ENCODE peak calls at places on chromosomes 3 and 15, in seven cellular contexts. D is HL-60, M is K562, O is osteoblast, J is mesothelial cell of epicardium, K is fibroblast of the aortic adventitia, W is fibroblast of mammary gland. C is an unnamed sample.

GRCh38 chr15:25763206-25763880 is 99.8 kb downstream of the ATP10A start:
- DNase-seq in D (no peak), M (no peak), O (no peak), J (peak; percentile 16), K (no peak), W (peak; percentile 45), C (no peak)

GRCh38 chr3:53495518-53496501 is 1.4 kb downstream of the CACNA1D start:
- DNase-seq in D (no peak), M (no peak), O (no peak), J (peak; percentile 45), K (no peak), W (no peak), C (peak; percentile 58)

GRCh38 chr3:4548356-4548755 is 55.2 kb downstream of the ITPR1 start:
- DNase-seq in D (no peak), M (no peak), O (no peak), J (no peak), K (no peak), W (no peak), C (no peak)

GRCh38 chr3:51243919-51244318 is 141.2 kb upstream of the MANF start:
- DNase-seq in D (no peak), M (no peak), O (no peak), J (no peak), K (no peak), W (no peak), C (no peak)

GRCh38 chr3:151733613-151734012 is at the start of gene AADACL2:
- DNase-seq in D (no peak), M (no peak), O (no peak), J (no peak), K (peak; percentile 17), W (no peak), C (no peak)

GRCh38 chr3:134606033-134607025 is 44.5 kb downstream of the KY start:
- DNase-seq in D (peak; percentile 86), M (no peak), O (no peak), J (no peak), K (peak; percentile 11), W (no peak), C (no peak)

GRCh38 chr15:63063164-63063756 is 20.7 kb downstream of the TPM1 start:
- DNase-seq in D (no peak), M (peak; percentile 73), O (no peak), J (no peak), K (no peak), W (no peak), C (no peak)

GRCh38 chr3:129058441-129059194 is 2.0 kb upstream of the GP9 start:
- DNase-seq in D (no peak), M (no peak), O (peak; percentile 71), J (no peak), K (no peak), W (no peak), C (no peak)

GRCh38 chr3:177102526-177102925 is 94.8 kb downstream of the TBL1XR1 start:
- DNase-seq in D (no peak), M (peak; percentile 33), O (no peak), J (no peak), K (peak; percentile 73), W (peak; percentile 17), C (no peak)

GRCh38 chr3:155647988-155648591 is 96.8 kb downstream of the PLCH1 start:
- DNase-seq in D (no peak), M (no peak), O (no peak), J (no peak), K (no peak), W (no peak), C (no peak)

GRCh38 chr3:28308196-28308595 is 40.3 kb upstream of the ZCWPW2 start:
- DNase-seq in D (peak; percentile 74), M (no peak), O (no peak), J (no peak), K (peak; percentile 33), W (no peak), C (no peak)

GRCh38 chr15:39092354-39092753 is 488.5 kb upstream of the THBS1 start:
- DNase-seq in D (no peak), M (no peak), O (no peak), J (no peak), K (no peak), W (no peak), C (no peak)

GRCh38 chr3:158086776-158087175 is 19.4 kb downstream of the SHOX2 start:
- DNase-seq in D (no peak), M (no peak), O (no peak), J (no peak), K (no peak), W (peak; percentile 20), C (no peak)

GRCh38 chr3:182710557-182711157 is 82.6 kb upstream of the ATP11B start:
- DNase-seq in D (no peak), M (peak; percentile 54), O (no peak), J (no peak), K (peak; percentile 39), W (peak; percentile 25), C (peak; percentile 48)
- TF ChIP-seq CTCF in D (peak; percentile 4), M (peak; percentile 14), O (peak; percentile 72), J (peak; percentile 85), K (peak; percentile 61), W (peak; percentile 67), C (peak; percentile 30)

GRCh38 chr15:89500397-89501270 is 4.3 kb upstream of the RHCG start:
- DNase-seq in D (no peak), M (no peak), O (no peak), J (peak; percentile 20), K (no peak), W (no peak), C (no peak)
- TF ChIP-seq CTCF in D (no peak), M (peak; percentile 43), O (peak; percentile 53), J (no peak), K (peak; percentile 24), W (peak; percentile 43), C (no peak)

GRCh38 chr3:122265937-122266336 is 59.1 kb upstream of the CSTA start:
- DNase-seq in D (no peak), M (no peak), O (no peak), J (no peak), K (no peak), W (no peak), C (no peak)
- TF ChIP-seq CTCF in D (no peak), M (no peak), O (no peak), J (no peak), K (no peak), W (no peak), C (no peak)

GRCh38 chr15:48880070-48880634 is 2.2 kb downstream of the EID1 start:
- DNase-seq in D (no peak), M (no peak), O (no peak), J (no peak), K (no peak), W (no peak), C (no peak)
- TF ChIP-seq CTCF in D (no peak), M (no peak), O (no peak), J (no peak), K (no peak), W (no peak), C (no peak)

DNA sequence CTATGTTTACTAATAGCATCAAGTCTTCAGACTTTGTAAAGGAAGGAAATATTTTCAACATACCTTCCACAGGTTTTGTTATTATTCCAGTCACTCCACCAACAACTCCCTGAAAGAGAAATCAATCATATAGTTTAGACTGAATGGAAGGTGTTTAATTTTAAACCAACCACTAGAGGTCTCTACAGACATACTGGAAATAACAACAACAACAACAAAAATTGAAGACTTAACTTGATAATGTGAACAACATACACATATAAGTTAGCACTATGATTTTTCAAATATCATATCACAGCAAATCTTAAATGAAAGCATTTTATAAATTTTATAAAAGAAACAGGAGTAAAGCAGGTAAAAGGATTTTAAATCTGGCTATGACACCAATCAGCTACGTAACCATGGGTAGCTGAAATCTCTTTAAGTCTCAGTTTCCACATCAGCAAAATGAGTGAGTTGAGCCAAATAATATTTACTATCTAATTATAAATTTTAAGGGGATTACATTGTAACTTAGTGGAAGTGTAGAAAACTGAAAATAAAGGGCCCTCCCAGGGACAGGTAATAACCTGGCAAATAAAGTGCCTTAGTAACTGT is 188.2 kb downstream of the VPS13C start:
- DNase-seq in D (no peak), M (peak; percentile 15), O (no peak), J (no peak), K (peak; percentile 37), W (peak; percentile 49), C (peak; percentile 8)
- TF ChIP-seq CTCF in D (peak; percentile 20), M (peak; percentile 43), O (peak; percentile 63), J (no peak), K (peak; percentile 50), W (peak; percentile 50), C (no peak)

DNA sequence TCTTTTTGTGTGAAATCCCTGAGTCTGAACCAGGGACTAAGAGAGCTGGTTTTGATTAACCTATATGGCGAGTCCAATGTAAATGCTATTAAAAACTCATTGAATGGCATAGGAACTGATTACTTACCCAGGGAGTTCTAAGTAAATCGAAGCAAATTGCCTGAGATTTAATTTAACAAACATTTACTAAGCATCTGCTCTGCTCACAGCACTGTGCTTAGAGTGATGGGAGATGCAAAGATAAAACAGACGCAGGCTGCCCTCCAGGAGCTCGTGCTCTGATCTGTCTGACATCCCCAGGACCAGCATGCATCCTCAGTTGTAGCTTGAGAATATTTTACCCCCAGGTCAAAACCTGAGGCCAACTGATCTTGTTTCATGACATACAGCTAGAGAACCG is 247.9 kb downstream of the NR2F2 start:
- DNase-seq in D (no peak), M (no peak), O (no peak), J (no peak), K (no peak), W (no peak), C (no peak)
- TF ChIP-seq CTCF in D (no peak), M (no peak), O (no peak), J (no peak), K (no peak), W (no peak), C (no peak)

GRCh38 chr15:83067638-83067962 is 548 bp upstream of the BTBD1 start:
- DNase-seq in D (no peak), M (no peak), O (no peak), J (no peak), K (no peak), W (no peak), C (no peak)
- TF ChIP-seq CTCF in D (no peak), M (no peak), O (no peak), J (no peak), K (no peak), W (no peak), C (no peak)

GRCh38 chr3:8638994-8639393 is 5.6 kb downstream of the SSUH2 start:
- DNase-seq in D (no peak), M (no peak), O (no peak), J (no peak), K (no peak), W (no peak), C (no peak)

GRCh38 chr3:8637348-8637747 is 7.2 kb downstream of the SSUH2 start:
- DNase-seq in D (no peak), M (no peak), O (no peak), J (no peak), K (no peak), W (no peak), C (no peak)

GRCh38 chr3:8632402-8633237 is 12.0 kb downstream of the SSUH2 start:
- DNase-seq in D (no peak), M (no peak), O (peak; percentile 78), J (no peak), K (no peak), W (no peak), C (no peak)

GRCh38 chr3:8639585-8639984 is 5.0 kb downstream of the SSUH2 start:
- DNase-seq in D (no peak), M (no peak), O (no peak), J (no peak), K (no peak), W (no peak), C (no peak)

GRCh38 chr3:8635625-8636024 is 9.0 kb downstream of the SSUH2 start:
- DNase-seq in D (no peak), M (no peak), O (peak; percentile 62), J (no peak), K (no peak), W (no peak), C (no peak)
- TF ChIP-seq CTCF in D (no peak), M (peak; percentile 37), O (no peak), J (no peak), K (no peak), W (no peak), C (no peak)

C was measured in GM20000.